ENCODE peak calls at places on chromosomes 12 and 14, in ten cellular contexts. L, K, I, D, H, J, P, B, G and C are unnamed samples.

GRCh38 chr12:128133321-128134050 is 133.5 kb upstream of the TMEM132C start:
- DNase-seq in G (no peak), I (no peak), H (no peak), K (no peak), D (no peak), B (no peak), P (no peak), J (no peak), L (no peak), C (no peak)

GRCh38 chr14:87005336-87005735 is 987.6 kb downstream of the GALC start:
- DNase-seq in K (no peak), B (no peak), H (no peak), J (no peak), L (no peak), G (no peak), I (no peak), D (peak), P (no peak), C (no peak)

GRCh38 chr12:6950944-6951540 is at the start of gene PTPN6:
- DNase-seq in J (peak), I (no peak), G (peak), B (no peak), D (no peak), K (no peak), H (no peak), L (no peak), P (peak), C (peak)

GRCh38 chr12:52517888-52518287 is 2.3 kb downstream of the KRT5 start:
- DNase-seq in L (no peak), D (no peak), H (no peak), I (peak), G (no peak), B (no peak), P (no peak), J (no peak), K (peak), C (no peak)

GRCh38 chr14:51653096-51653814 is 1.5 kb downstream of the FRMD6 start:
- DNase-seq in P (no peak), K (no peak), D (peak), I (no peak), G (no peak), J (no peak), L (peak), H (no peak), B (no peak), C (no peak)

GRCh38 chr14:48690349-48690748 is 895.8 kb downstream of the RPS29 start:
- DNase-seq in G (no peak), J (no peak), H (no peak), L (no peak), K (no peak), P (no peak), B (no peak), D (no peak), I (no peak), C (no peak)

GRCh38 chr12:91920740-91921139 is 224.9 kb downstream of the BTG1 start:
- DNase-seq in B (no peak), I (no peak), D (no peak), P (no peak), K (no peak), L (no peak), G (no peak), J (no peak), H (no peak), C (no peak)

GRCh38 chr12:66279127-66279712 is 23.1 kb upstream of the HELB start:
- DNase-seq in G (no peak), L (no peak), P (no peak), B (no peak), J (no peak), D (no peak), K (no peak), I (no peak), H (no peak), C (no peak)

GRCh38 chr14:22071001-22071400 is 397.4 kb upstream of the OR4E1 start:
- DNase-seq in D (no peak), J (no peak), L (no peak), B (no peak), I (no peak), H (no peak), K (no peak), G (peak), P (peak), C (peak)

GRCh38 chr14:67515386-67516079 is 17.6 kb upstream of the PLEKHH1 start:
- DNase-seq in H (no peak), B (no peak), J (no peak), P (no peak), I (peak), L (no peak), D (no peak), K (peak), G (peak), C (peak)

GRCh38 chr12:123519151-123520001 is 14.1 kb downstream of the RILPL1 start:
- DNase-seq in L (peak), K (no peak), I (no peak), H (no peak), J (peak), G (no peak), B (no peak), D (peak), P (no peak), C (no peak)

GRCh38 chr14:99569725-99570541 is 34.1 kb downstream of the CCDC85C start:
- DNase-seq in B (no peak), D (no peak), I (no peak), L (no peak), G (no peak), J (no peak), P (no peak), H (no peak), K (no peak), C (no peak)

GRCh38 chr12:22447223-22447622 is 97.1 kb downstream of the C2CD5 start:
- DNase-seq in K (no peak), J (no peak), P (no peak), B (no peak), G (no peak), H (no peak), L (no peak), D (peak), I (no peak), C (no peak)

GRCh38 chr12:5293773-5294172 is 138.1 kb upstream of the NTF3 start:
- DNase-seq in B (no peak), I (no peak), D (no peak), K (no peak), J (no peak), G (no peak), H (no peak), L (no peak), P (no peak), C (no peak)

GRCh38 chr14:73662439-73663056 is 17.8 kb downstream of the DNAL1 start:
- DNase-seq in H (no peak), D (peak), L (peak), P (no peak), K (peak), I (no peak), J (no peak), G (no peak), B (no peak), C (no peak)

GRCh38 chr12:96416033-96416790 is 16.0 kb upstream of the CDK17 start:
- DNase-seq in B (no peak), D (peak), J (no peak), I (no peak), K (no peak), L (no peak), G (no peak), H (no peak), P (peak), C (no peak)

GRCh38 chr12:32134144-32134888 is 27.7 kb downstream of the BICD1 start:
- DNase-seq in J (no peak), D (peak), B (no peak), L (no peak), K (no peak), H (no peak), G (peak), I (no peak), P (no peak), C (no peak)

GRCh38 chr12:40616383-40616900 is 75.8 kb upstream of the CNTN1 start:
- DNase-seq in H (no peak), P (no peak), D (no peak), B (no peak), G (no peak), J (no peak), I (no peak), L (peak), K (no peak), C (no peak)

GRCh38 chr14:54830650-54831049 is 72.0 kb downstream of the GCH1 start:
- DNase-seq in D (no peak), J (no peak), I (no peak), L (no peak), B (no peak), G (no peak), K (no peak), H (no peak), P (no peak), C (no peak)

GRCh38 chr12:54352891-54353874 is 11.1 kb downstream of the GPR84 start:
- DNase-seq in G (no peak), D (peak), P (no peak), J (no peak), B (no peak), L (no peak), H (no peak), K (no peak), I (peak), C (no peak)

GRCh38 chr14:32407170-32407569 is 78.1 kb downstream of the AKAP6 start:
- DNase-seq in H (no peak), B (no peak), I (no peak), D (no peak), L (no peak), K (no peak), G (no peak), P (no peak), J (no peak), C (no peak)

GRCh38 chr12:111201036-111201435 is 167.9 kb downstream of the PHETA1 start:
- DNase-seq in H (no peak), L (no peak), P (no peak), I (no peak), D (no peak), B (no peak), J (no peak), G (no peak), K (no peak), C (no peak)

GRCh38 chr14:68741839-68742470 is 50.9 kb downstream of the ZFP36L1 start:
- DNase-seq in H (no peak), K (no peak), L (no peak), J (no peak), I (no peak), G (peak), B (no peak), D (no peak), P (peak), C (peak)

GRCh38 chr12:23564454-23564853 is 385.0 kb downstream of the SOX5 start:
- DNase-seq in H (no peak), K (no peak), G (no peak), J (no peak), D (no peak), L (no peak), B (no peak), P (no peak), I (no peak), C (no peak)

GRCh38 chr14:68694516-68695235 is 98.2 kb downstream of the ZFP36L1 start:
- DNase-seq in P (no peak), H (no peak), L (no peak), I (no peak), K (no peak), G (no peak), J (no peak), B (no peak), D (peak), C (no peak)

GRCh38 chr12:120738252-120739030 is 12.8 kb downstream of the ACADS start:
- DNase-seq in D (no peak), I (no peak), J (no peak), K (no peak), H (no peak), L (no peak), P (no peak), G (peak), B (no peak), C (no peak)

GRCh38 chr14:89853976-89854693 is 100.4 kb downstream of the EFCAB11 start:
- DNase-seq in L (peak), I (peak), J (no peak), P (no peak), B (no peak), K (no peak), D (peak), H (no peak), G (no peak), C (no peak)

GRCh38 chr14:46951103-46951502 is 299.5 kb upstream of the RPL10L start:
- DNase-seq in B (no peak), J (no peak), L (no peak), I (no peak), G (no peak), D (no peak), H (no peak), P (no peak), K (no peak), C (no peak)

GRCh38 chr14:104735830-104736642 is 12.0 kb downstream of the ADSS1 start:
- DNase-seq in J (peak), B (no peak), I (no peak), G (no peak), P (no peak), H (no peak), D (peak), L (peak), K (peak), C (no peak)

GRCh38 chr12:47087088-47087688 is 7.4 kb upstream of the AMIGO2 start:
- DNase-seq in J (no peak), I (no peak), K (no peak), H (no peak), G (no peak), P (no peak), L (no peak), D (peak), B (no peak), C (no peak)

GRCh38 chr12:104632724-104633181 is 176.0 kb downstream of the CHST11 start:
- DNase-seq in G (no peak), P (no peak), J (no peak), L (no peak), D (peak), H (no peak), K (no peak), I (no peak), B (no peak), C (no peak)
- TF ChIP-seq CTCF in G (no peak), P (no peak), J (no peak), L (no peak), D (no peak), H (no peak), K (no peak), I (no peak), B (no peak), C (no peak)

GRCh38 chr14:39469094-39469710 is 37.0 kb upstream of the FBXO33 start:
- DNase-seq in D (peak), G (no peak), I (peak), H (no peak), P (no peak), L (no peak), B (peak), K (no peak), J (no peak), C (peak)

GRCh38 chr14:39472078-39472477 is 39.8 kb upstream of the FBXO33 start:
- DNase-seq in D (no peak), G (no peak), H (no peak), K (no peak), I (no peak), B (no peak), P (peak), J (no peak), L (no peak), C (no peak)

GRCh38 chr14:39467889-39468524 is 35.8 kb upstream of the FBXO33 start:
- DNase-seq in P (no peak), B (no peak), D (peak), J (no peak), L (no peak), G (no peak), K (no peak), I (peak), H (no peak), C (no peak)
- TF ChIP-seq CTCF in P (peak), B (peak), D (peak), J (no peak), L (peak), G (peak), K (no peak), I (peak), H (no peak), C (no peak)

GRCh38 chr14:94424371-94424770 is 28.2 kb downstream of the SERPINA11 start:
- DNase-seq in B (no peak), G (no peak), I (no peak), H (no peak), D (no peak), L (no peak), J (no peak), P (no peak), K (no peak), C (no peak)
- TF ChIP-seq CTCF in B (no peak), G (no peak), I (no peak), H (no peak), D (no peak), L (no peak), J (no peak), P (no peak), K (no peak), C (no peak)

GRCh38 chr14:106318700-106319099 is 792.3 kb downstream of the TMEM121 start:
- DNase-seq in P (no peak), L (no peak), J (no peak), G (peak), D (no peak), H (no peak), B (no peak), K (no peak), I (no peak), C (peak)
- TF ChIP-seq CTCF in P (peak), L (no peak), J (no peak), G (peak), D (no peak), H (peak), B (no peak), K (peak), I (no peak), C (no peak)

DNA sequence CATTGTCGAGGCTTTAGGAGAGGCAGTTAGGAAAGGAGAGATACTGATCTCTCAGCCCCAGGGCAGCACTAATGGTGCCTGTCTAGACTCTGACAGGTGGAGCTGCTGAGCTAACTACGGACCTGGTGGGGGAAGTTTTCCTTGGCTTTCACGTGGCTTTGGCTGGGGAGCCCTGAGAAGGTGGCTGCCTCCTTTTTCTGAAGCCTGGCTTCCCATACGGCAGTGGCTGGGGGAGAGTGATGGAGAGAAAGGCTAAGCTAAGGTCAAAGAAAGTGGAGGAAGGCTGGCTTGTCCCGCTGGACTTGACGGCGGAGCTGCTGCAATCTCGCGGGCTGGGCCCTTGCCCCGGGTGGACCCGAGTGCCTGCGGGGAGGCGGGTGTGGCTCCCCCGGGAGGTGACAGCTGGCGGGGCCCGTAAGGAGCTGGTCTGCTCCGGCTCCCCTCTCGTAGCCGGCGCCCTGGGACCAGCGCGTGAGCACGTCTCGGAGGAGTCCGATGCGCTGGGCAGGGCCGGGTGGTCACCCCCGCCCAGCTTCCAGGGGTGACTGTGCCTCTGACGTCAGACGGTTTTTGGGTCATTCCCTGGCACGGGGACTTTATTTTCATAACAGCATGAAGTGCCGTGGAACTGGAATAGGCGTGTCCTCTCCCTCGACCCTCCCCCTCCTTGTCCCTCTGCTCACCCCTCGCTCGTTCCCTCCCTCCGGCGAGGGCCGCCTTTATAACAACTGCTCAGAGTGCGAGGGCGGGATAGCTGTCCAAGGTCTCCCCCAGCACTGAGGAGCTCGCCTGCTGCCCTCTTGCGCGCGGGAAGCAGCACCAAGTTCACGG is at the start of gene GPRC5A:
- DNase-seq in K (peak), P (no peak), B (peak), G (peak), H (no peak), I (peak), J (peak), D (peak), L (peak), C (no peak)
- TF ChIP-seq CTCF in K (no peak), P (no peak), B (no peak), G (no peak), H (no peak), I (peak), J (no peak), D (peak), L (peak), C (no peak)

GRCh38 chr12:104356231-104357115 is 52.9 kb downstream of the EID3 start:
- DNase-seq in P (no peak), J (no peak), L (no peak), D (no peak), H (no peak), B (no peak), G (no peak), I (no peak), K (no peak), C (no peak)
- TF ChIP-seq CTCF in P (no peak), J (no peak), L (no peak), D (no peak), H (no peak), B (no peak), G (no peak), I (no peak), K (no peak), C (no peak)

DNA sequence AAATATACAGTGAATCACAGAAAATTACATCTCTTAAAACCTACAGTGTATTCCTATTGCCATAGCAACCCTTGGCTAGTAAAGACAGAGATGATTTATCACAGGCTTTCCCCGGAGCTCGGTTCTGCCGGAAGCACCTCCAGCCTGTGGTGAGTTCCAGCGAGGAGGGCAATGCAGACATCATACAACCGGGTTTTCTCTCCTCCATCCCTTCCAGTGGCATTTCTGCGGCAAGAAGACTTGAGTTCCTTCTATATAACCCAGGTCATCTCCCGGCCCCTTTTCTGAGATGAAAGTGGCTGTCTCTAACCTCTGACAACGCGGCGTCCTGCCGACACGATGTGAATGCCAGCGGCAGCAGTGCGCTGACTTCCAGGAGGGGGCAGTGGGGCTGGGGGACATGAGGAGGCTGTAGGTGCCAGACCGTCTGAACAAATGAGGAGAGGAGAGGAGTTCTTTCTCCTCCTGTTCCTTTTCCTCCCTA is 68.5 kb upstream of the MAX start:
- DNase-seq in H (no peak), I (peak), L (no peak), D (peak), B (peak), P (no peak), J (no peak), G (peak), K (peak), C (peak)
- TF ChIP-seq CTCF in H (no peak), I (peak), L (peak), D (peak), B (peak), P (no peak), J (peak), G (peak), K (no peak), C (no peak)

GRCh38 chr12:16020034-16020433 is 108.9 kb downstream of the DERA start:
- DNase-seq in D (no peak), B (no peak), J (no peak), L (no peak), G (no peak), P (peak), H (no peak), K (no peak), I (no peak), C (no peak)

GRCh38 chr12:16021666-16022065 is 110.5 kb downstream of the DERA start:
- DNase-seq in J (no peak), I (no peak), K (peak), L (no peak), B (no peak), H (no peak), P (no peak), D (no peak), G (no peak), C (no peak)

GRCh38 chr12:16021026-16021425 is 109.9 kb downstream of the DERA start:
- DNase-seq in I (no peak), P (no peak), L (no peak), J (no peak), B (no peak), D (no peak), G (no peak), K (no peak), H (no peak), C (no peak)

GRCh38 chr12:16016748-16017147 is 105.6 kb downstream of the DERA start:
- DNase-seq in K (no peak), L (no peak), I (no peak), P (no peak), J (no peak), B (no peak), H (no peak), D (no peak), G (no peak), C (no peak)

DNA sequence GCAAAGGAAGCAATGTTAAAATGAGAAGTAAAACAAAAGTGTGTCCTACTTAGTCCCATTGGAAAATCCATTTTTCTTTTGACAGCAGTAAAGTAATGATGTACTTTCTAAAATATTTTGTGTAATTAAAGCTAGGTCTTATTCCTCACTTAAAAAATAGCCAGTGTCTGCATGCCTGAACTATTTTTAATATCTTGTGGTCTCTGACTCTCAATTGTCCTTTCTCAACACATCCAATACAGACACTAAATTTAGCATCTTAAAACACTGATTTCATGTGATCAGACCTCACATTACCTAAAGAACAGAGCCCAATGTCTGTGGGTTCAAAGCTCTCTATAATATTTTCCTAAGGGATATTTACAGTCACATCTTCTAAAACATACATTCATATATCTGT is 108.0 kb downstream of the DERA start:
- DNase-seq in B (no peak), K (no peak), D (peak), L (no peak), H (no peak), I (no peak), G (no peak), J (no peak), P (no peak), C (no peak)
- TF ChIP-seq CTCF in B (no peak), K (no peak), D (no peak), L (no peak), H (no peak), I (no peak), G (no peak), J (no peak), P (no peak), C (no peak)